ENCODE peak calls at places on chromosomes 7 and 10, in five cellular contexts. P is SK-N-SH, H is NCI-H2081, S is midbrain, V is fibroblast of lung. D is an unnamed sample.

GRCh38 chr7:28958946-28959417 is 852 bp upstream of the TRIL start:
- DNase-seq in S (no peak), H (no peak), V (no peak), P (no peak), D (peak)

GRCh38 chr10:73641272-73642060 is at the start of gene MYOZ1:
- DNase-seq in H (no peak), V (peak), S (no peak), P (no peak), D (no peak)

GRCh38 chr10:77279207-77279606 is 358.4 kb downstream of the KCNMA1 start:
- DNase-seq in S (no peak), V (peak), H (peak), P (no peak), D (no peak)

GRCh38 chr7:143269254-143269653 is 6.0 kb downstream of the GSTK1 start:
- DNase-seq in S (no peak), P (no peak), V (no peak), H (no peak), D (peak)

GRCh38 chr7:92834661-92835139 is 1.7 kb downstream of the CDK6 start:
- DNase-seq in P (peak), S (no peak), V (no peak), H (no peak), D (no peak)

GRCh38 chr7:23490357-23491131 is 20.3 kb upstream of the IGF2BP3 start:
- DNase-seq in H (peak), S (peak), P (peak), V (peak), D (no peak)

GRCh38 chr10:8103543-8103942 is 49.1 kb downstream of the GATA3 start:
- DNase-seq in V (no peak), H (no peak), P (no peak), S (no peak), D (no peak)

GRCh38 chr10:103145860-103146466 is 47.1 kb downstream of the NT5C2 start:
- DNase-seq in P (peak), V (peak), H (no peak), S (no peak), D (peak)

GRCh38 chr10:100869399-100869798 is 43.4 kb upstream of the SLF2 start:
- DNase-seq in V (no peak), S (no peak), P (no peak), H (no peak), D (no peak)

GRCh38 chr10:113666682-113667252 is 2.9 kb upstream of the NRAP start:
- DNase-seq in P (no peak), S (no peak), H (no peak), V (peak), D (no peak)

GRCh38 chr7:71484381-71484780 is 352.4 kb downstream of the GALNT17 start:
- DNase-seq in S (no peak), P (no peak), H (no peak), V (peak), D (no peak)

GRCh38 chr7:16293669-16294425 is 127.5 kb downstream of the CRPPA start:
- DNase-seq in V (no peak), S (no peak), P (no peak), H (no peak), D (no peak)

GRCh38 chr7:19752045-19752444 is 21.4 kb downstream of the TMEM196 start:
- DNase-seq in V (no peak), S (no peak), H (no peak), P (no peak), D (no peak)

GRCh38 chr10:89923661-89924060 is 222.3 kb downstream of the KIF20B start:
- DNase-seq in S (no peak), H (no peak), V (no peak), P (no peak), D (no peak)

GRCh38 chr10:64534616-64535015 is 1013.4 kb downstream of the REEP3 start:
- DNase-seq in S (no peak), V (no peak), P (no peak), H (no peak), D (no peak)

GRCh38 chr10:128054163-128054970 is 71.9 kb downstream of the MKI67 start:
- DNase-seq in H (no peak), P (no peak), V (no peak), S (no peak), D (no peak)

GRCh38 chr10:93452143-93452542 is 30.0 kb downstream of the MYOF start:
- DNase-seq in H (no peak), V (peak), S (no peak), P (no peak), D (no peak)

GRCh38 chr7:43588477-43589132 is 5.7 kb downstream of the STK17A start:
- DNase-seq in V (peak), S (no peak), H (no peak), P (no peak), D (no peak)

GRCh38 chr7:48806731-48807130 is 117.6 kb upstream of the CDC14C start:
- DNase-seq in P (no peak), H (no peak), S (no peak), V (no peak), D (no peak)

GRCh38 chr10:129308953-129309352 is 158.1 kb upstream of the MGMT start:
- DNase-seq in V (no peak), H (no peak), P (no peak), S (no peak), D (no peak)

GRCh38 chr7:31418928-31419327 is 78.4 kb upstream of the NEUROD6 start:
- DNase-seq in V (no peak), H (no peak), P (no peak), S (no peak), D (no peak)

GRCh38 chr10:474406-474805 is 215.1 kb downstream of the DIP2C start:
- DNase-seq in S (no peak), H (no peak), V (no peak), P (no peak), D (no peak)

GRCh38 chr10:80896959-80897358 is 359.3 kb downstream of the SH2D4B start:
- DNase-seq in H (no peak), P (no peak), V (no peak), S (no peak), D (no peak)

GRCh38 chr7:17130281-17131059 is 168.0 kb upstream of the AHR start:
- DNase-seq in H (peak), S (no peak), V (peak), P (no peak), D (no peak)

GRCh38 chr7:119256001-119256400 is 1017.0 kb upstream of the KCND2 start:
- DNase-seq in S (no peak), H (no peak), V (no peak), P (no peak), D (no peak)

GRCh38 chr7:81143856-81144255 is 225.0 kb upstream of the SEMA3C start:
- DNase-seq in S (no peak), H (no peak), V (no peak), P (no peak), D (no peak)

GRCh38 chr7:85025312-85025756 is 161.5 kb downstream of the SEMA3D start:
- DNase-seq in H (peak), V (peak), P (no peak), S (no peak), D (peak)